ENCODE peak calls at places on chromosomes 7 and 10, in four cellular contexts. G, C, T and P are unnamed samples.

GRCh38 chr7:80151274-80151665 is 16.6 kb downstream of the GNAI1 start:
- DNase-seq in T (no peak), G (no peak), C (no peak), P (no peak)

GRCh38 chr7:45581271-45581780 is 7.2 kb downstream of the ADCY1 start:
- DNase-seq in G (no peak), T (no peak), C (no peak), P (no peak)

GRCh38 chr7:17289074-17289665 is 9.3 kb upstream of the AHR start:
- DNase-seq in T (no peak), C (no peak), G (no peak), P (no peak)

GRCh38 chr7:44761207-44762161 is 12.8 kb downstream of the ZMIZ2 start:
- DNase-seq in G (no peak), T (no peak), C (no peak), P (no peak)

GRCh38 chr7:921581-922333 is 32.7 kb downstream of the ADAP1 start:
- DNase-seq in C (no peak), T (no peak), G (no peak), P (no peak)

GRCh38 chr7:43211276-43211675 is 98.8 kb downstream of the HECW1 start:
- DNase-seq in T (no peak), C (no peak), G (no peak), P (no peak)

GRCh38 chr10:63887026-63887589 is 365.9 kb downstream of the REEP3 start:
- DNase-seq in C (no peak), T (no peak), G (no peak), P (no peak)

GRCh38 chr7:158613481-158613880 is 25.9 kb upstream of the PTPRN2 start:
- DNase-seq in C (no peak), T (no peak), G (no peak), P (no peak)

GRCh38 chr7:85750454-85750949 is 563.6 kb upstream of the SEMA3D start:
- DNase-seq in T (no peak), G (no peak), C (peak; percentile 56), P (peak; percentile 5)

GRCh38 chr10:116835658-116836057 is 13.6 kb upstream of the ENO4 start:
- DNase-seq in T (no peak), C (no peak), G (no peak), P (no peak)

GRCh38 chr7:16235743-16236142 is 185.6 kb downstream of the CRPPA start:
- DNase-seq in T (no peak), G (no peak), C (no peak), P (no peak)

GRCh38 chr10:24882047-24882698 is 70.2 kb downstream of the PRTFDC1 start:
- DNase-seq in T (peak; percentile 60), G (no peak), C (no peak), P (no peak)

GRCh38 chr7:130896898-130897514 is 163.0 kb upstream of the KLF14 start:
- DNase-seq in T (peak; percentile 72), G (peak; percentile 65), C (peak; percentile 22), P (peak; percentile 53)

GRCh38 chr7:95264225-95264927 is 60.0 kb downstream of the PON1 start:
- DNase-seq in C (no peak), T (no peak), G (no peak), P (no peak)

GRCh38 chr10:78952686-78953085 is 116.1 kb upstream of the ZMIZ1 start:
- DNase-seq in G (no peak), T (no peak), C (no peak), P (no peak)

GRCh38 chr10:117590516-117590915 is 48.0 kb downstream of the EMX2 start:
- DNase-seq in T (no peak), C (no peak), G (no peak), P (no peak)

GRCh38 chr10:110827410-110827809 is 44.3 kb upstream of the PDCD4 start:
- DNase-seq in G (no peak), T (no peak), C (no peak), P (no peak)

GRCh38 chr7:43039346-43039745 is 73.1 kb upstream of the HECW1 start:
- DNase-seq in C (no peak), T (no peak), G (no peak), P (no peak)